ENCODE peak calls at places on chromosomes 2 and 18, in four cellular contexts. B is neural crest cell, I is AG04450, V is brain microvascular endothelial cell. A is an unnamed sample.

GRCh38 chr2:201208563-201209252 is 25.8 kb downstream of the CASP10 start:
- DNase-seq in V (no peak), I (no peak), B (no peak), A (no peak)

GRCh38 chr2:57886196-57886786 is 160.3 kb upstream of the VRK2 start:
- DNase-seq in I (no peak), V (no peak), B (no peak), A (no peak)

GRCh38 chr2:182854405-182855105 is 11.9 kb downstream of the FRZB start:
- DNase-seq in V (peak; percentile 38), B (no peak), I (no peak), A (no peak)

GRCh38 chr2:214497489-214497888 is 86.6 kb downstream of the VWC2L start:
- DNase-seq in V (no peak), I (no peak), B (no peak), A (no peak)

GRCh38 chr2:198042189-198042588 is 237.8 kb downstream of the PLCL1 start:
- DNase-seq in B (no peak), V (no peak), I (no peak), A (no peak)

GRCh38 chr2:170354409-170354808 is 176.5 kb downstream of the MYO3B start:
- DNase-seq in B (no peak), V (no peak), I (no peak), A (no peak)

GRCh38 chr2:13230221-13230620 is 513.5 kb downstream of the TRIB2 start:
- DNase-seq in I (no peak), B (no peak), V (peak; percentile 24), A (no peak)

GRCh38 chr2:211649331-211649730 is 889.3 kb downstream of the ERBB4 start:
- DNase-seq in B (no peak), V (no peak), I (no peak), A (no peak)

GRCh38 chr2:9980520-9980919 is 29.0 kb downstream of the GRHL1 start:
- DNase-seq in B (no peak), I (no peak), V (no peak), A (no peak)

GRCh38 chr2:212732860-212733259 is 194.3 kb upstream of the ERBB4 start:
- DNase-seq in B (no peak), V (no peak), I (no peak), A (no peak)

GRCh38 chr2:198498048-198498447 is 693.7 kb downstream of the PLCL1 start:
- DNase-seq in V (no peak), I (no peak), B (no peak), A (no peak)

GRCh38 chr2:225570000-225570399 is 170.5 kb downstream of the NYAP2 start:
- DNase-seq in V (no peak), B (no peak), I (no peak), A (no peak)

GRCh38 chr2:225573603-225574002 is 174.1 kb downstream of the NYAP2 start:
- DNase-seq in B (no peak), V (no peak), I (no peak), A (no peak)
- TF ChIP-seq CTCF in B (no peak), V (no peak), I (no peak), A (no peak)

GRCh38 chr18:50578030-50578429 is 18.1 kb downstream of the MAPK4 start:
- DNase-seq in I (no peak), V (no peak), B (no peak), A (no peak)

GRCh38 chr18:50569930-50570329 is 10.0 kb downstream of the MAPK4 start:
- DNase-seq in I (no peak), B (no peak), V (no peak), A (no peak)

GRCh38 chr18:50571606-50572005 is 11.7 kb downstream of the MAPK4 start:
- DNase-seq in B (no peak), I (no peak), V (no peak), A (no peak)

GRCh38 chr18:50578651-50579050 is 18.8 kb downstream of the MAPK4 start:
- DNase-seq in B (no peak), V (no peak), I (no peak), A (no peak)

DNA sequence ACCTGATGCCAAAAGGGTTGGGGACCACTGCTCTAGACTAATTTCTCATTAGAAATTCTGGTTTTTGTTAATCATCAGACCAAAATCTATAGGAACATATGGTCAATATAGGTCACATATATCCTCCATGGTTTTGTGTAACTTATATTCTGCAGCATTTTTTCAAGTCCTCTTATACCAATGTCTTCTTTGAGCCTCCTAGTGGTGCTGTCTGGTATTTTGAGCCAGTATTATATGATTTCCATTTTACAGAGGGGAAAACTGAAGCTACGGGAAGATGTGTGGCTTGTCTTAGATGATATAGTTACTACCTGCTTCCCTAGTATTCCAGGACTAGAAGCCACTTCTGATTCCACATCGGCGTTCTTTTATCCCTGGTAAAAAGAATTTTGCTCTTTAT is 13.8 kb downstream of the MAPK4 start:
- DNase-seq in B (no peak), I (no peak), V (no peak), A (no peak)
- TF ChIP-seq CTCF in B (peak; percentile 45), I (no peak), V (no peak), A (peak; percentile 17)

GRCh38 chr18:36942264-36942663 is 113.3 kb downstream of the KIAA1328 start:
- DNase-seq in I (peak; percentile 8), B (no peak), V (peak; percentile 33), A (peak; percentile 59)
- TF ChIP-seq CTCF in I (peak; percentile 73), B (peak; percentile 85), V (peak; percentile 76), A (peak; percentile 80)

DNA sequence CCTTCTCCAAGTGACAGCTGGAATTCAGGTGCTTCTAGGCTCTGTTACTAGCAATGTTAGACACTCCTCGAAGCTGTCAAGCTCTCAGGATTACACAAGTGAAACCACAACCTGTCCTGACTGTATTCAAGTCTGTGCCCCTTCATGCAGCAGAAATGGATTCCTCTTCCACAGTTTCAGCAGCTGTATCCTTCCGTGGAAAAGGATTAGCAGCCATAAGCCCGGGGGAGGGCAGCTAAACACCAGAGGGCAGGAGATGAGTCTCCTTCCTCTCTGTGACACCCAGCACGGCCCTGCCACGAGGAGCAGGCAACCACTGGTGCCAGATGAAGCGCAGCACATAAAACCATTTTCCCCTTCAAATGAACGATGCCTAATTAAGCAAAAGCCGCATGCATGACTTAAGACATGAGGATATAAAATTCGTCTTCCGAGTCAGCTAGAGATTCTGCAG is 1.2 kb downstream of the ST3GAL5 start:
- DNase-seq in I (no peak), V (no peak), B (no peak), A (peak; percentile 35)
- TF ChIP-seq CTCF in I (peak; percentile 36), V (no peak), B (peak; percentile 31), A (no peak)

GRCh38 chr2:190185380-190185779 is 122.9 kb upstream of the MSTN start:
- DNase-seq in V (no peak), I (no peak), B (no peak), A (no peak)

GRCh38 chr2:190181066-190181681 is 118.6 kb upstream of the MSTN start:
- DNase-seq in I (no peak), B (no peak), V (no peak), A (no peak)

GRCh38 chr2:190182071-190182524 is 119.6 kb upstream of the MSTN start:
- DNase-seq in V (no peak), B (no peak), I (no peak), A (peak; percentile 27)

GRCh38 chr2:190184460-190184859 is 121.9 kb upstream of the MSTN start:
- DNase-seq in V (no peak), I (no peak), B (no peak), A (no peak)

GRCh38 chr2:190183535-190183934 is 121.0 kb upstream of the MSTN start:
- DNase-seq in V (no peak), B (no peak), I (no peak), A (no peak)
- TF ChIP-seq CTCF in V (no peak), B (no peak), I (no peak), A (no peak)

DNA sequence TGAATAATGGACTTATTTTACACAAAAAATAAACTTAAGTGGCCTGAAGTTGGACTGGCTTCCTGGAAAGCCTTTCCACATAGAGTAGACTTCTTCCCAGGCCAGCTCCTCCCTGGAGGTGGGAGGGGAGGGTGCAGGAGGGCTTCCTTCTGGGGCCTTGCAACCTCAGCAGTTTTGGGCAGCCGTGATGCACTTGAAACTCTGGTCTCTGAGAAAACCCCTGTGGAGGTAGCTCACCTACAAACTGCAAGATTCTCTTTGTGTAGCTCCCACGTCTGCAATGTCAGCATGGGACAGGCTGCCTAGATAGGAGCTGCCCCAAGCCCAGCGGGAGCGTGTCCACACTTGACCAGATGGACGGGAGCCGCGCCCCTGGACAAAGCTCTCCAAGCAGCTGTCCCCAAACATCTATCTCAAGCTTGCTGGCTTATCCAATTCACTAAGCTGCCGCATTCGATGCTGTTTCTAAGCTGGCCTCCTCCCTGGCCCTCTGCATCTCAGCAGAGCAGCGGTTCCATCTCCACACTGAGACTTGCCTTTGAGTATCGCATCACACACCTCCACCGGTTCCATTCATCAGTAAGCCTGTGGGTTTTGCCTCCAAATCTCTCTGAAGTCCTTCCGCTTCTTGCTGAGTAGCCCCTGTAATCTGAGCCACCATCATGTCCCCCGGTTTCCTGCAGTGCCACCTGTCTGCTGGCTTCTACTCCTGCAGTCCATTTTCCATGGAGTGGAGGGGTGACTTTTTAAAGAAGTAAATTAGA is 1.6 kb upstream of the LPIN1 start:
- DNase-seq in B (peak; percentile 18), V (peak; percentile 19), I (no peak), A (no peak)
- TF ChIP-seq CTCF in B (peak; percentile 46), V (peak; percentile 67), I (peak; percentile 53), A (peak; percentile 42)

DNA sequence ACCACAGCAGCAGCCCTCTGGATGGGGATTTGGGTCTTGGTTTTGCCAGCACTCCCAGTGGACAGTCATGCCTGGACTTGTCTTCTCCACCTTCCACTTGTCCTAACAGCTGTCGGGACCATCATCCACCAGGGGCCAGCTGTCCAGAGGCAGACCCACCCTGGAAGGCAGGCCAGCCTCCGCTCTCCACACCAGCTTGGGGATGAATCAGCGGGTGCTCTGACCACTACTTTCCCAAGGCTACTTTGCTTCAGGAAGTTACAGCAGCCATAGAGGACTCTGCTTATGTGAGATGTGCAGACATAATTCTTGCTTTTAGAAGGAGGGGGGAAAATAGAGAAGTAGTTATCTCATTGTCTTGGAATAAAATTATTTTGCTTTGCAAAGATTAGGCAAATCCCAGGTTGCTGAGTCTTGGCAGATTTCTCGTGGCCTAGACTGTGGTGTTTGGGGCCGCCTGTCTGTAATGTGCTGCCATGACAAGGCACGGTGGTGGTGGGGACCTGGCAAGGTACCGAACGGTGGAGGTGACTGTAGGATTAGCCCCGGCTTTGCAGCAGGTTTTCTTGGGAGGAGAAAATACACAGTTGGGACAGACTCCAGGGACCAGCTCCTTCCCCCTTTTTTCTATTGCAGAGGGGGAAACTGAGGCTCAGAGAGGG is 148.7 kb downstream of the AGAP1 start:
- DNase-seq in B (no peak), V (peak; percentile 60), I (no peak), A (no peak)
- TF ChIP-seq CTCF in B (no peak), V (peak; percentile 51), I (no peak), A (no peak)

GRCh38 chr2:33680906-33681305 is 81.8 kb upstream of the FAM98A start:
- DNase-seq in B (no peak), I (no peak), V (no peak), A (no peak)

GRCh38 chr2:33678447-33678846 is 79.3 kb upstream of the FAM98A start:
- DNase-seq in I (no peak), B (no peak), V (no peak), A (no peak)

DNA sequence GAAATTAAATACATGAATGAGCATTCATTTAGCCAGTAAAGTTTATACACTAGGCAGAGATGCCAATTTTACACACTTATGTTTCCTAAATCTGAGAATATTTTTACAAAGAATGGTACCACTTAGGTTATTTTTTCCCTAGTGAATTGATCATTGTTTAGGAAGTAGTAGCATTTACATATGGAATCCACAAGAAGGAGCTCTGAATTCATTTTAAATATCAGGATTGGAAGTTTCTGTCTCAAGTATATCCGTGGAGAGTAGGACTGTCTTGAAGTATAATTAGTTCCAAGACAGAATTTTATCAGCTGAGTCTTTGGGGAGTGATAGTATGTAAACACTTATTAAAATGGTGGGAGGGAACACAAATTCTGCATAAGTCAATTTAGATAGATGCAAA is 82.2 kb upstream of the FAM98A start:
- DNase-seq in B (no peak), V (no peak), I (no peak), A (no peak)
- TF ChIP-seq CTCF in B (peak; percentile 59), V (no peak), I (peak; percentile 27), A (no peak)

GRCh38 chr2:64751286-64752260 is 97.9 kb upstream of the SERTAD2 start:
- DNase-seq in V (peak; percentile 27), I (peak; percentile 99), B (peak; percentile 88), A (no peak)
- TF ChIP-seq CTCF in V (peak; percentile 45), I (peak; percentile 56), B (peak; percentile 48), A (peak; percentile 2)

A was measured in GM13977.